ENCODE peak calls at places on chromosomes 4 and X, in ten cellular contexts. Q is stomach; G is mammary epithelial cell; A is head of caudate nucleus; T is activated CD4-positive, alpha-beta T cell treated with anti-CD3 and anti-CD28 coated beads, Interleukin-2, amount 50 U/mL, for 4 hours; O is NCI-H2081; P is naive B cell; N is activated CD8-positive, alpha-beta memory T cell treated with anti-CD3 and anti-CD28 coated beads for 48 hours; E is islet precursor cell; V is glutamatergic neuron. S is an unnamed sample.
A peak's percentile ranks its signal among the peaks of the same experiment; 100 is the strongest.

GRCh38 chr4:149706942-149707341 is 108.7 kb downstream of the IQCM start:
- DNase-seq in N (no peak), P (no peak), O (no peak), A (no peak), V (no peak), Q (no peak), E (no peak), T (no peak), G (no peak), S (no peak)

GRCh38 chrX:96692454-96692853 is 7.8 kb downstream of the DIAPH2 start:
- DNase-seq in V (no peak), N (no peak), Q (no peak), A (no peak), E (no peak), O (no peak), T (no peak), G (peak; percentile 1), P (no peak), S (no peak)

GRCh38 chr4:98963538-98964433 is 31.7 kb upstream of the METAP1 start:
- DNase-seq in G (peak; percentile 88), A (no peak), Q (no peak), N (no peak), P (no peak), V (no peak), E (no peak), T (no peak), O (no peak), S (peak; percentile 44)

GRCh38 chrX:9227276-9227675 is 193.3 kb upstream of the FAM9B start:
- DNase-seq in O (no peak), T (no peak), V (no peak), A (no peak), G (no peak), N (no peak), E (no peak), Q (no peak), P (no peak), S (no peak)

GRCh38 chr4:186241616-186242015 is 14.3 kb downstream of the KLKB1 start:
- DNase-seq in Q (no peak), T (no peak), G (no peak), O (no peak), N (no peak), V (no peak), E (no peak), P (no peak), A (no peak), S (no peak)

GRCh38 chr4:140829825-140830224 is 73.6 kb upstream of the TBC1D9 start:
- DNase-seq in Q (no peak), V (no peak), T (no peak), O (no peak), N (no peak), G (no peak), P (peak; percentile 59), A (no peak), E (no peak), S (no peak)

GRCh38 chr4:55183926-55184599 is 58.7 kb upstream of the KDR start:
- DNase-seq in Q (peak; percentile 27), O (no peak), T (no peak), P (no peak), E (peak; percentile 97), V (no peak), A (no peak), N (no peak), G (peak; percentile 97), S (no peak)

GRCh38 chrX:35890699-35891098 is 28.8 kb upstream of the CFAP47 start:
- DNase-seq in Q (peak; percentile 48), G (peak; percentile 35), O (peak; percentile 67), P (no peak), T (no peak), E (peak; percentile 69), V (peak; percentile 30), N (no peak), A (peak; percentile 27), S (no peak)

GRCh38 chr4:112813790-112814189 is 176.8 kb downstream of the LARP7 start:
- DNase-seq in E (peak; percentile 69), Q (no peak), N (no peak), V (no peak), O (no peak), T (no peak), A (no peak), P (no peak), G (peak; percentile 76), S (no peak)

GRCh38 chr4:64899563-64899962 is 490.3 kb upstream of the TECRL start:
- DNase-seq in V (no peak), E (no peak), T (no peak), G (no peak), A (no peak), N (no peak), P (no peak), O (no peak), Q (no peak), S (no peak)

GRCh38 chr4:213971-214370 is 89.7 kb downstream of the ZNF718 start:
- DNase-seq in N (no peak), P (no peak), Q (no peak), T (no peak), E (no peak), A (no peak), V (no peak), G (peak; percentile 52), O (no peak), S (no peak)

GRCh38 chrX:150234126-150234525 is 129.0 kb upstream of the MAMLD1 start:
- DNase-seq in O (no peak), P (no peak), V (no peak), Q (no peak), N (no peak), E (peak; percentile 24), T (no peak), A (no peak), G (no peak), S (no peak)

GRCh38 chr4:87011340-87012034 is 76.7 kb downstream of the AFF1 start:
- DNase-seq in G (peak; percentile 80), E (peak; percentile 71), O (no peak), T (no peak), A (no peak), V (no peak), N (no peak), P (no peak), Q (no peak), S (no peak)

GRCh38 chr4:105457997-105458396 is 15.9 kb downstream of the PPA2 start:
- DNase-seq in P (no peak), T (no peak), E (no peak), A (no peak), O (no peak), N (no peak), V (no peak), G (no peak), Q (no peak), S (no peak)

GRCh38 chrX:129732857-129733256 is 5.9 kb upstream of the XPNPEP2 start:
- DNase-seq in V (no peak), P (no peak), T (no peak), N (no peak), G (no peak), Q (no peak), A (no peak), O (no peak), E (peak; percentile 6), S (no peak)

GRCh38 chr4:41323706-41324105 is 67.0 kb downstream of the UCHL1 start:
- DNase-seq in P (no peak), E (peak; percentile 23), V (no peak), O (no peak), G (no peak), A (no peak), T (no peak), Q (no peak), N (no peak), S (no peak)

GRCh38 chr4:73087871-73088270 is 18.4 kb upstream of the COX18 start:
- DNase-seq in P (no peak), A (no peak), E (no peak), T (no peak), O (no peak), V (no peak), N (no peak), G (no peak), Q (no peak), S (no peak)

GRCh38 chrX:42538405-42538804 is 239.6 kb downstream of the PPP1R2C start:
- DNase-seq in E (no peak), Q (no peak), V (no peak), A (no peak), T (no peak), O (no peak), P (no peak), G (no peak), N (no peak), S (no peak)

GRCh38 chr4:85842540-85842939 is 367.6 kb downstream of the ARHGAP24 start:
- DNase-seq in O (no peak), G (no peak), T (no peak), N (no peak), E (no peak), V (no peak), P (peak; percentile 62), Q (no peak), A (peak; percentile 26), S (peak; percentile 31)

GRCh38 chrX:118475903-118476302 is 19.7 kb upstream of the DOCK11 start:
- DNase-seq in N (no peak), T (no peak), V (no peak), E (peak; percentile 75), P (no peak), Q (no peak), A (no peak), G (no peak), O (no peak), S (no peak)

GRCh38 chr4:54165438-54165837 is 63.7 kb upstream of the PDGFRA start:
- DNase-seq in P (no peak), N (no peak), E (peak; percentile 79), G (peak; percentile 75), T (no peak), V (no peak), O (no peak), A (no peak), Q (no peak), S (no peak)

GRCh38 chrX:18996536-18996935 is 12.6 kb upstream of the PHKA2 start:
- DNase-seq in G (no peak), Q (no peak), P (no peak), E (no peak), N (no peak), V (no peak), O (no peak), T (no peak), A (no peak), S (no peak)

GRCh38 chr4:40962551-40963185 is 212.9 kb downstream of the NSUN7 start:
- DNase-seq in G (no peak), V (no peak), N (no peak), T (no peak), A (no peak), P (no peak), Q (no peak), O (no peak), E (no peak), S (no peak)

GRCh38 chrX:110412971-110413726 is 54.5 kb downstream of the RTL9 start:
- DNase-seq in E (peak; percentile 84), T (peak; percentile 54), P (peak; percentile 57), V (peak; percentile 79), Q (peak; percentile 75), A (peak; percentile 62), O (peak; percentile 89), N (peak; percentile 30), G (peak; percentile 48), S (peak; percentile 10)

GRCh38 chr4:5953003-5953951 is 60.4 kb upstream of the CRMP1 start:
- DNase-seq in E (peak; percentile 43), V (no peak), N (no peak), A (no peak), G (no peak), Q (no peak), T (no peak), O (no peak), P (no peak), S (no peak)

GRCh38 chr4:124061413-124061812 is 651.1 kb downstream of the ANKRD50 start:
- DNase-seq in E (no peak), Q (no peak), N (no peak), V (no peak), O (no peak), P (no peak), G (peak; percentile 52), T (no peak), A (no peak), S (no peak)

GRCh38 chrX:9643807-9644206 is 121.8 kb downstream of the GPR143 start:
- DNase-seq in P (no peak), E (no peak), O (no peak), N (no peak), T (no peak), V (no peak), G (no peak), A (no peak), Q (no peak), S (no peak)

GRCh38 chrX:40651620-40652223 is 4.4 kb upstream of the CXorf38 start:
- DNase-seq in O (peak; percentile 75), A (peak; percentile 54), P (peak; percentile 69), Q (peak; percentile 77), V (peak; percentile 52), T (peak; percentile 61), E (peak; percentile 69), G (peak; percentile 44), N (peak; percentile 37), S (peak; percentile 22)